ENCODE peak calls at places on chromosomes 6 and 20, in four cellular contexts. One of them, this sample, is unnamed.

GRCh38 chr6:81748946-81749345 is 3.5 kb downstream of the TENT5A start:
- DNase-seq in astrocyte of the spinal cord: no peak
- DNase-seq in tibial nerve: no peak
- DNase-seq in heart right ventricle: no peak
- DNase-seq in this sample: no peak

GRCh38 chr6:27168108-27168507 is 79.4 kb upstream of the PRSS16 start:
- DNase-seq in heart right ventricle: no peak
- DNase-seq in tibial nerve: no peak
- DNase-seq in astrocyte of the spinal cord: peak; percentile 42
- DNase-seq in this sample: no peak

GRCh38 chr20:5843054-5843731 is 93.0 kb downstream of the SHLD1 start:
- DNase-seq in astrocyte of the spinal cord: peak; percentile 25
- DNase-seq in heart right ventricle: no peak
- DNase-seq in tibial nerve: no peak
- DNase-seq in this sample: no peak

GRCh38 chr6:49087372-49087771 is 375.7 kb downstream of the MMUT start:
- DNase-seq in astrocyte of the spinal cord: peak; percentile 9
- DNase-seq in heart right ventricle: no peak
- DNase-seq in tibial nerve: no peak
- DNase-seq in this sample: no peak

GRCh38 chr6:138410048-138410735 is 6.2 kb downstream of the HEBP2 start:
- DNase-seq in heart right ventricle: no peak
- DNase-seq in tibial nerve: peak; percentile 54
- DNase-seq in astrocyte of the spinal cord: peak; percentile 31
- DNase-seq in this sample: no peak

GRCh38 chr6:44253307-44254101 is 3.8 kb downstream of the SLC35B2 start:
- DNase-seq in heart right ventricle: no peak
- DNase-seq in tibial nerve: no peak
- DNase-seq in astrocyte of the spinal cord: no peak
- DNase-seq in this sample: no peak

GRCh38 chr6:50699086-50699886 is 14.0 kb upstream of the TFAP2D start:
- DNase-seq in heart right ventricle: no peak
- DNase-seq in astrocyte of the spinal cord: no peak
- DNase-seq in tibial nerve: no peak
- DNase-seq in this sample: no peak

GRCh38 chr6:24658573-24659511 is 7.9 kb downstream of the TDP2 start:
- DNase-seq in tibial nerve: no peak
- DNase-seq in heart right ventricle: no peak
- DNase-seq in astrocyte of the spinal cord: no peak
- DNase-seq in this sample: no peak

GRCh38 chr6:78523622-78524021 is 343.7 kb upstream of the IRAK1BP1 start:
- DNase-seq in heart right ventricle: no peak
- DNase-seq in tibial nerve: no peak
- DNase-seq in astrocyte of the spinal cord: no peak
- DNase-seq in this sample: no peak

GRCh38 chr6:142045380-142046270 is 87.1 kb upstream of the GJE1 start:
- DNase-seq in astrocyte of the spinal cord: peak; percentile 44
- DNase-seq in heart right ventricle: no peak
- DNase-seq in tibial nerve: no peak
- DNase-seq in this sample: no peak

GRCh38 chr20:58184984-58185383 is 43.5 kb downstream of the ANKRD60 start:
- DNase-seq in heart right ventricle: no peak
- DNase-seq in astrocyte of the spinal cord: no peak
- DNase-seq in tibial nerve: no peak
- DNase-seq in this sample: no peak

GRCh38 chr6:118187568-118188164 is 280.6 kb downstream of the SLC35F1 start:
- DNase-seq in tibial nerve: no peak
- DNase-seq in astrocyte of the spinal cord: no peak
- DNase-seq in heart right ventricle: no peak
- DNase-seq in this sample: no peak

GRCh38 chr6:7086488-7086887 is 21.3 kb upstream of the RREB1 start:
- DNase-seq in tibial nerve: peak; percentile 39
- DNase-seq in heart right ventricle: no peak
- DNase-seq in astrocyte of the spinal cord: peak; percentile 29
- DNase-seq in this sample: no peak

GRCh38 chr20:18039063-18039462 is 18.7 kb downstream of the OVOL2 start:
- DNase-seq in tibial nerve: no peak
- DNase-seq in heart right ventricle: no peak
- DNase-seq in astrocyte of the spinal cord: no peak
- DNase-seq in this sample: no peak

GRCh38 chr6:63690210-63690609 is 54.6 kb downstream of the PHF3 start:
- DNase-seq in astrocyte of the spinal cord: no peak
- DNase-seq in tibial nerve: no peak
- DNase-seq in heart right ventricle: no peak
- DNase-seq in this sample: no peak

GRCh38 chr20:17635846-17636245 is 46.2 kb downstream of the RRBP1 start:
- DNase-seq in tibial nerve: no peak
- DNase-seq in astrocyte of the spinal cord: no peak
- DNase-seq in heart right ventricle: no peak
- DNase-seq in this sample: no peak

GRCh38 chr20:53865905-53866786 is 204.2 kb downstream of the BCAS1 start:
- DNase-seq in astrocyte of the spinal cord: peak; percentile 65
- DNase-seq in heart right ventricle: no peak
- DNase-seq in tibial nerve: peak; percentile 23
- DNase-seq in this sample: no peak

GRCh38 chr6:106749611-106750010 is 120.2 kb downstream of the QRSL1 start:
- DNase-seq in tibial nerve: no peak
- DNase-seq in astrocyte of the spinal cord: no peak
- DNase-seq in heart right ventricle: no peak
- DNase-seq in this sample: no peak

GRCh38 chr20:37096415-37097039 is 730 bp upstream of the RBL1 start:
- DNase-seq in heart right ventricle: no peak
- DNase-seq in astrocyte of the spinal cord: no peak
- DNase-seq in tibial nerve: no peak
- DNase-seq in this sample: no peak
- H3K4me3 ChIP-seq in heart right ventricle: peak overlapping the region; percentile 85
- H3K4me3 ChIP-seq in astrocyte of the spinal cord: peak overlapping the region; percentile 68
- H3K4me3 ChIP-seq in tibial nerve: peak overlapping the region; percentile 98
- H3K4me3 ChIP-seq in this sample: peak overlapping the region; percentile 71

GRCh38 chr20:49395659-49396058 is 86.8 kb downstream of the KCNB1 start:
- DNase-seq in tibial nerve: no peak
- DNase-seq in heart right ventricle: no peak
- DNase-seq in astrocyte of the spinal cord: no peak
- DNase-seq in this sample: no peak

GRCh38 chr20:49394757-49395156 is 87.7 kb downstream of the KCNB1 start:
- DNase-seq in tibial nerve: no peak
- DNase-seq in heart right ventricle: no peak
- DNase-seq in astrocyte of the spinal cord: no peak
- DNase-seq in this sample: no peak

GRCh38 chr20:49397525-49397924 is 84.9 kb downstream of the KCNB1 start:
- DNase-seq in heart right ventricle: no peak
- DNase-seq in astrocyte of the spinal cord: peak; percentile 2
- DNase-seq in tibial nerve: no peak
- DNase-seq in this sample: no peak

GRCh38 chr20:49395183-49395582 is 87.3 kb downstream of the KCNB1 start:
- DNase-seq in astrocyte of the spinal cord: no peak
- DNase-seq in tibial nerve: peak; percentile 72
- DNase-seq in heart right ventricle: no peak
- DNase-seq in this sample: no peak

GRCh38 chr20:49396230-49396629 is 86.2 kb downstream of the KCNB1 start:
- DNase-seq in heart right ventricle: no peak
- DNase-seq in astrocyte of the spinal cord: no peak
- DNase-seq in tibial nerve: no peak
- DNase-seq in this sample: no peak
- TF ChIP-seq CTCF in heart right ventricle: no peak
- TF ChIP-seq CTCF in astrocyte of the spinal cord: peak; percentile 26
- TF ChIP-seq CTCF in tibial nerve: no peak
- TF ChIP-seq CTCF in this sample: peak; percentile 23

DNA sequence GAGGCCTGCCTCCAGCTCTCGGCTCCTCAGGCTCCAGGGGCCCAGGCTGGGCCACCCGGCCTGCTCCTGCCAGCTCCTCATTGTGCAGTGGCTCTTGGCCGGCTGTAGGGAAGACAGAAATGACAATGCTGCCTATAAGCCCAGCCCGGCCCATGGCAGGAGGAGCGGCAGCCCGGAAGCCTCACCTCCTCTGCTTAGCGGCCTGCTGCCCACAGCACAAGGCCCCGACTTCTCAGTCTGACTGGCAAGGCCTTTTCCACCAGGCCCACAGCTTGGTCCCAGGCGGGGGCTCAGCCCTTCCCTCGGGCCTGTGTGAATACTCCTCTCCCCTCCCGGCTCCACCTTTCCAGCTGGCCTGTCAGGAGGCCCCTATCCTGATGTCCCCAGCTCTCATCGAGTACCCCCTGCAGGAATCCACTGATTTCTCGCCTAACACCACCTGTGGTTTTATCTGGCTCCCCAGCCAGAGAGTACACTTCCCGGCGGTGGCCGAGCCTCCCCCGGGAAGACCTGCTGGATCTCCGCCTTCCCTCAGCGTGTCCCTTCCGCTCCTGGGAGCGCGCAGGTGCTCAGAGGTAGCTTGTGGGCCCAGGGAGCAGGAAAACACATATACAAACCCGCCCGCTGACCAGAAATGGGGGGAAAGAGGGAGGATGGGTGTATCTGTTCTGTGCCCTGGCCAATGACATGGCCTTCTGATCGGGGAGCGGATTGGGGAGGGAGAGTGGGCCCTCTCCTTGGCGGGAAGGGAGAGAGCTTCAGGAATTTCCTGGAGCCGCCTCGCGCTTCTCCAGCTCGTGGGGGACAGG is 963 bp downstream of the DDRGK1 start:
- DNase-seq in tibial nerve: no peak
- DNase-seq in astrocyte of the spinal cord: peak; percentile 9
- DNase-seq in heart right ventricle: no peak
- DNase-seq in this sample: no peak
- H3K4me3 ChIP-seq in tibial nerve: peak overlapping the region; percentile 80
- H3K4me3 ChIP-seq in astrocyte of the spinal cord: peak overlapping the region; percentile 83
- H3K4me3 ChIP-seq in heart right ventricle: peak overlapping the region; percentile 72
- H3K4me3 ChIP-seq in this sample: peak overlapping the region; percentile 73

DNA sequence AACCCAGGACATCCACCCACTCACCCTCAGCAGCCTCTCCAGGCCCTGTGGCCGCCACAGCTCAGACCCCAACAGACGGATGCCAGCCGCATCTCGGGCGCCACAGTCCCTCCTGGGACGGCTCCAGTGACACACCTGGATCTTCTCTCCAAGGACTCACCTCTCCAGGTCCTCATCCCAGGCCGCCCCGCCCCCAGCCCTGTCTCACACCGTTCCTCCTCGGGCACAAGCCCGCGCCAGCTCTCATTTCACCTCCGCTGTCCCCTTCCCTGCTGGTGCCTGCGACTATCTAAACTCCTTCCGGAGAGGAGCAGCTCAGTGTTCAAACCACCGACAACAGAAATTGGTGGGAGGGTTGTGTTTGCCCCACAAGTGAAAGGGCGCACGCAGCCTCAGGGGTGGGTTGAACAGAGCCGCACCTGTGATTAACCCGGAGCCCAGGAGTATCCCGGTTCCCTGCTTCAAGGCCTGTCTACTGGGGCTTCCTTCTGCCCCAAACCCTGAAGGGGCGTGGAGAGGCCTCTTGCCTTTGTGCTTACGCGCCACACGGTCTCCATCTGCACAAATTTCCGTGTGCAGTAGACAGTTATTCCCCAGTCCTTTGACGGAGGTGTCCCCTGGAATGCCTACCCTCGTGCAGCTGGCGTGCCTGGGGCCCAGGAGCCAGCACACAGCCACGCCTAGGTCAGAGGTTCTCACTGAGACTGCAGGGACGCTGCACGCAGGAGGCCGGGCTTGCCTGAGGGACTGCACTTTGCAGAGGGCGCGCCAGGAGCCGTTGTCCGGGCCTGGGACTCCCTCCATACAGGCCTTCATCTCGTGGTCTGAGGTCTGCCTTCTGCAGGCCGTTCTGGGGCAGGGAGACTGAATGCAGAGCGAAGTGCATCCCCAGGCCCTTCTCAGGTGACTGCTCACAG is 232.7 kb downstream of the DLL1 start:
- DNase-seq in tibial nerve: no peak
- DNase-seq in heart right ventricle: no peak
- DNase-seq in astrocyte of the spinal cord: no peak
- DNase-seq in this sample: no peak
- TF ChIP-seq CTCF in tibial nerve: no peak
- TF ChIP-seq CTCF in heart right ventricle: no peak
- TF ChIP-seq CTCF in astrocyte of the spinal cord: no peak
- TF ChIP-seq CTCF in this sample: no peak

DNA sequence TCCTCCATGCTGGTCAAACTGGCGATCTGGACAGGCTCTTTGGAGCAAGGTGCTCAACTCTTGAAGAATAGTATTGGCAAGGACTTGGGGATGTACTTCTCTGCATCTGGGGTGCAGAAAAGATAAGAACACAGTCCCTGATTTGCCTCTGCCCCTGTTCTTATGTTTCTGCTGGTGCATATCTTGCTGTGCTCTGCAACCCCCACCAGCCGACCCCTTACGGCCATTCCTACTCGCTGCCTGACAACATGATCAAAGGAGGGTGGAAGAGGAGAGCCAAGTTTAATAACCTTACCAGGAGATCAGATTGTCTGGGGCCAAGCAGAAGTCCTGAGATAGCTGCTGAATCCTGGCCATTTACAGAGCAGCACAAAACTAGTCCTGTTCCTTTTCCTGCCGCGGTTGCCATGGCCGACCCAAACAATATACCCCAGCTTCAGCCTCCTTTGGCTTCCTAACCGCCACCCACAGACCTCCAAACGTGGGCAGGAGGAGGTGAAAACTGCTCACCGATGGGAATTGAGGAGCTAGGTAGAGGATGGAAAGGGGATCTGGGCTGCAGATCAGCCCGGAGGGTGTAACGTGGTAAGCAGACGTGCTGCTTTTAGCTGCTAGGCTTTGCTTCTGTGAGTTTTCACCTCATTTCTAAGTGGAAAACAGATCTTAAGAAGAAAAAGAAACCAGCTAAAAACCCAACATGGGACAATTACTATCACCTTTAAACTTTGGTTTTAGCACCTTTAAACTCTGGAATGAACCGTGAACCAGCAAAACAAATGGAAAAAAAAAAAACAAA is 60.9 kb downstream of the ATXN1 start:
- DNase-seq in heart right ventricle: no peak
- DNase-seq in tibial nerve: no peak
- DNase-seq in astrocyte of the spinal cord: peak; percentile 43
- DNase-seq in this sample: no peak
- H3K4me3 ChIP-seq in heart right ventricle: no peak overlapping the region
- H3K4me3 ChIP-seq in tibial nerve: peak overlapping the region; percentile 17
- H3K4me3 ChIP-seq in astrocyte of the spinal cord: peak overlapping the region; percentile 1
- H3K4me3 ChIP-seq in this sample: peak overlapping the region; percentile 25